ENCODE peak calls at places on chromosomes 16 and 17, in six cellular contexts. Z, A, T, Q, N and O are unnamed samples.

GRCh38 chr17:40536731-40537171 is 28.5 kb downstream of the CCR7 start:
- DNase-seq in Z (no peak), A (peak), T (peak), Q (no peak), N (no peak), O (no peak)

GRCh38 chr17:57528084-57528451 is 217.0 kb downstream of the CCDC182 start:
- DNase-seq in Z (no peak), A (no peak), T (no peak), Q (no peak), N (no peak), O (no peak)

GRCh38 chr16:56910654-56911539 is 21.0 kb upstream of the HERPUD1 start:
- DNase-seq in Z (no peak), A (no peak), T (no peak), Q (peak), N (peak), O (peak)

GRCh38 chr17:29111816-29112499 is 68.2 kb downstream of the MYO18A start:
- DNase-seq in Z (no peak), A (peak), T (peak), Q (peak), N (peak), O (peak)

GRCh38 chr16:49883111-49883829 is 27.4 kb upstream of the ZNF423 start:
- DNase-seq in Z (no peak), A (no peak), T (no peak), Q (no peak), N (no peak), O (no peak)

GRCh38 chr16:81198635-81199034 is 39.9 kb upstream of the BCO1 start:
- DNase-seq in Z (no peak), A (no peak), T (no peak), Q (no peak), N (no peak), O (no peak)

GRCh38 chr17:76492989-76493501 is 8.2 kb downstream of the RHBDF2 start:
- DNase-seq in Z (no peak), A (peak), T (no peak), Q (peak), N (peak), O (peak)

GRCh38 chr17:19288453-19288852 is 51.3 kb downstream of the EPN2 start:
- DNase-seq in Z (no peak), A (no peak), T (no peak), Q (no peak), N (no peak), O (no peak)

GRCh38 chr16:31700530-31701388 is 172.8 kb upstream of the ZNF267 start:
- DNase-seq in Z (peak), A (peak), T (peak), Q (peak), N (peak), O (no peak)

GRCh38 chr17:78868391-78868790 is 27.8 kb upstream of the USP36 start:
- DNase-seq in Z (no peak), A (no peak), T (no peak), Q (no peak), N (no peak), O (no peak)

GRCh38 chr16:28035866-28036393 is 27.6 kb downstream of the GSG1L start:
- DNase-seq in Z (no peak), A (no peak), T (no peak), Q (no peak), N (no peak), O (no peak)

GRCh38 chr17:29732613-29733012 is 109.9 kb upstream of the CORO6 start:
- DNase-seq in Z (no peak), A (no peak), T (no peak), Q (no peak), N (no peak), O (peak)